ENCODE peak calls at places on chromosomes 2 and 18, in four cellular contexts. C is transverse colon, W is breast epithelium, E is HCT116. T is an unnamed sample. For H3K4me1, the result is how much of the 10 kb centered on the place peaks cover.

GRCh38 chr2:36287363-36288275 is 68.0 kb upstream of the CRIM1 start:
- DNase-seq in C (no peak), W (no peak), E (no peak), T (no peak)

GRCh38 chr2:46160326-46160725 is 136.9 kb upstream of the EPAS1 start:
- DNase-seq in C (no peak), W (no peak), E (no peak), T (no peak)

GRCh38 chr2:178512491-178512890 is 32.2 kb downstream of the PLEKHA3 start:
- DNase-seq in C (no peak), W (no peak), E (no peak), T (no peak)

GRCh38 chr2:169507698-169508097 is 1.8 kb upstream of the KLHL41 start:
- DNase-seq in C (no peak), W (no peak), E (no peak), T (no peak)

GRCh38 chr2:28296904-28297303 is 95.8 kb upstream of the FOSL2 start:
- DNase-seq in C (no peak), W (no peak), E (peak), T (no peak)

GRCh38 chr2:172094319-172095145 is 8.2 kb downstream of the DLX2 start:
- DNase-seq in C (no peak), W (no peak), E (no peak), T (no peak)

GRCh38 chr2:157559461-157559860 is 69.2 kb downstream of the ACVR1C start:
- DNase-seq in C (no peak), W (no peak), E (no peak), T (no peak)

GRCh38 chr18:45775241-45775676 is 50.2 kb upstream of the SIGLEC15 start:
- DNase-seq in C (peak), W (peak), E (peak), T (peak)

GRCh38 chr2:9108210-9108967 is 98.2 kb upstream of the ASAP2 start:
- DNase-seq in C (no peak), W (no peak), E (no peak), T (no peak)

GRCh38 chr2:219634951-219635751 is 7.7 kb downstream of the SLC4A3 start:
- DNase-seq in C (no peak), W (no peak), E (no peak), T (peak)

GRCh38 chr18:24837065-24837464 is 376.6 kb downstream of the HRH4 start:
- DNase-seq in C (no peak), W (no peak), E (no peak), T (no peak)

GRCh38 chr2:9793156-9793917 is 49.9 kb upstream of the TAF1B start:
- DNase-seq in C (no peak), W (peak), E (no peak), T (peak)

GRCh38 chr2:27796991-27797752 is 25.7 kb downstream of the MRPL33 start:
- DNase-seq in C (no peak), W (no peak), E (no peak), T (no peak)

GRCh38 chr18:31301201-31301655 is 16.7 kb upstream of the DSG1 start:
- DNase-seq in C (no peak), W (no peak), E (no peak), T (no peak)

GRCh38 chr18:48475635-48476549 is 62.9 kb upstream of the CTIF start:
- DNase-seq in C (peak), W (no peak), E (peak), T (no peak)

GRCh38 chr2:148981350-148981749 is 57.1 kb upstream of the LYPD6B start:
- DNase-seq in C (no peak), W (no peak), E (peak), T (no peak)

GRCh38 chr2:180442860-180443644 is 436.0 kb upstream of the CWC22 start:
- DNase-seq in C (no peak), W (no peak), E (no peak), T (no peak)

GRCh38 chr18:53909668-53910067 is 314.8 kb downstream of the MBD2 start:
- DNase-seq in C (no peak), W (no peak), E (peak), T (no peak)

GRCh38 chr2:150676747-150677382 is 189.4 kb upstream of the RND3 start:
- DNase-seq in C (no peak), W (no peak), E (no peak), T (no peak)

GRCh38 chr2:46363535-46364170 is 66.4 kb downstream of the EPAS1 start:
- DNase-seq in C (no peak), W (no peak), E (no peak), T (no peak)

GRCh38 chr2:85591563-85591962 is 4.0 kb upstream of the RNF181 start:
- DNase-seq in C (no peak), W (no peak), E (no peak), T (no peak)
- H3K4me1 ChIP-seq in C (under half), W (under half), E (under half), T (half or more)

DNA sequence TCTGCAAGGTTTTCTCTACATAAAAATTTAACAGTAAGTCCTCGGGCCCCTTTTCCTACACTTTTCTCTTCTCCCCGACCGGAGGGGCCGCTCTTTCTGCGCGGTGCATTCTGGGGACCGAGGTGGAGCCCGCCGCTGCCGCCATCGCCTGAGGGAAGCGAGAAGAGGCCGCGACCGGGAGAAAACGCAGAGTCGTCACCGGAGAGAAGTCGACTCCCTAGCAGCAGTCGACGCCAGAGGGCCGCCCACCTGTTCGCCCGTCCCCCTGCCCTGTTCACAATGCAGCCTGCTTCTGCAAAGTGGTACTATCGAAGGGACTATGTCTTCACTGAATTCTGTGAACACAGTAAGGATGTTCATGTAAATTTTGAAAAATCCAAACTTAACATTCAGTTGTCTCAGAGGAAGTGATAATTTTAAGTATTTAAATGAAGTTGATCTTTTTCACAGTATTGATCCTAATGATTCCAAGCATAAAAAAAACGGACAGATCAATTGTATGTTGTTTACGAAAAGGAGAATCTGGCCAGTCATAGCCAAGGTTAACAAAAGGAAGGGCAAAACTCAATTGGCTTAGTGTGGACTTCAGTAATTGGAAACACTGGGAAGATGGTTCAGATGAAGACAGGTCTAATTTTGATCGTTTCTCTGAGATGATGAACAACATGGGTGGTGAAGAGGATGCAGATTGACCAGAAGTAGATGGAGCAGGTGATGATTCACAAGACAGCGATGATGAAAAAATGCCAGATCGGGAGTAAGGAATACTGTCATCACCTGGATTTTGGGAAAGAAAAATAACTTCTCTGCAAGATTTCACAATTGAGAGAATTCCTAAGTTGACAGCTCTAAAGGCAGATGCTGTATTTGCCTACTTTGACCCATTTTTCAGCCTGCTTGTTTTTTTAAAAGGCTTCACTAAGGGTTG is 55.8 kb downstream of the ASXL2 start:
- DNase-seq in C (peak), W (no peak), E (no peak), T (no peak)
- TF ChIP-seq POLR2A in C (no peak), W (no peak), E (no peak), T (no peak)

DNA sequence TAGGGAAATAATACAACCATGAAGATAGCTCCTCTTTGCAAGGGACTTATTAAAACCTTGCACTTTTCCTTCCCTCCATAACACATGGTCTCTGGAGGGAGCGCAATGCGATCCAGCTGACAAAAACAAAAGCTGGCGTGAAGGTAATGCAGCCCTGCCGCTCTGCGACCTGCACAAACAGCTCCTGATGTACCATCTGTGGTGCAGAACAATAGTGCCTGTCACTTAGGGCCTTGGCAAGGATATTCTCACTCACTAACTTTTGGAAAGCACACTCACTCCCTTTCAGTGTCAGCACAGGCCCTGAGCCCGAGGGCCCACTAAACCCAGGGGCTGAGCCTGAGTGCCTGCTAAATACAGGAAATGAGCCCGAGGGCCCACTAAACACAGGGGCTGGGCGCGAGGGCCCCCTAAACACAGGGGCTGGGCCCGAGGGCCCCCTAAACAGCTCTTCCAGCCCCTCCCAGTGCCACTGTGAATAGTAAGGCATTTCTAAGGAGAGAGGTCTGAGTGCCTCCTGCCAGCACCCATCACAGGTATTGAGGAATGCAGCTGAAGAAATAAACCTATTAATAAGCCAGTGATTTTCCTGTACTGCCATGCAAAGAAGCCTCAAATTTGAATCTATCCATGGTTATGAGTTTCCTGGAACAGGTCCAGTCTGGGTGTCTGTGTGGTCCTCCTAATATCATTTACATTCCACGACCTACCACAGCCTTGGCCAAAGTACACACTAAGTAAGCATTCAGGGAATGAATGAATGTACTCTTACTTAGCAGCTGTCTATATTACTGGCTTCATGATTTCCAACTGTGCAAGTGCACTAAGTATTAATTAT is 9.3 kb downstream of the L3MBTL4 start:
- DNase-seq in C (no peak), W (no peak), E (no peak), T (no peak)
- TF ChIP-seq POLR2AphosphoS5 in C (no peak), W (no peak), E (no peak), T (no peak)

GRCh38 chr2:127100261-127101047 is 6.5 kb downstream of the BIN1 start:
- DNase-seq in C (peak), W (no peak), E (no peak), T (peak)

GRCh38 chr2:127101048-127101611 is 5.8 kb downstream of the BIN1 start:
- DNase-seq in C (no peak), W (no peak), E (no peak), T (no peak)

GRCh38 chr2:127102464-127103242 is 4.3 kb downstream of the BIN1 start:
- DNase-seq in C (no peak), W (peak), E (no peak), T (peak)

GRCh38 chr2:127103243-127104165 is 3.5 kb downstream of the BIN1 start:
- DNase-seq in C (peak), W (peak), E (no peak), T (peak)

DNA sequence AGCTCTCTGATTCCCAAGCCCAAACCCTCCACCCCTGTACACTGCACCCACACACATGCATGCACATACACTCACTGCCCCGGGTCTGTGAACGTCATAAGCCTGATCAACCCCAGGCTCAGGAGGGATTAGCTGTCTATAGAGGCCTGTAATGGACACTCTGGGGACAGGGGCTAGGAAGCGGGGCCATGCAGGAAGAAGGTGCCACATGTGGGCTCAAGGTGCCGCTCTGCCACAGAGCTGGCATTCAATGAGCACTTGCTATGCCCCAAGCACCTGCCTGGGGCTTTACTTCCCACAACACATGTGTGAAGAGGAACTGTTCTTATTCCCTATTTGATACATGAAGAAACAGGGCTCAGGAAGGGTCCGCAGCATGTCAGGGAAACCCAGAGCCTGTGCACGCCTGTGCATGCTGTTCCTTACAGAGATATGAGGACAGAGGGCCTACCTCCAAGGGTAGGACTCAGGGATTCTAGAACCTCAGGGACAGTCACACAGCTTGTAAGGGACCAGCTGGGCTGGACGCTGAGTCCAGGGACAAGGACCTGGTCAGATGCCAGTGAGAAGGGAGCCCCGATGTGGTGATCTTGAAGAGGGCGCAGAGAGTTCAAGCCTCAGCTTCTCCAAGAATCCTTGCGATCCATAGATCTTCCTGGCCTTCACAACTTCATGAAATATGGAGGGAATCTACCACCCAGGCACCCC is 5.0 kb downstream of the BIN1 start:
- DNase-seq in C (no peak), W (no peak), E (no peak), T (peak)
- H3K4me1 ChIP-seq in C (half or more), W (under half), E (under half), T (under half)

GRCh38 chr2:237964578-237965404 is 2.0 kb upstream of the UBE2F start:
- DNase-seq in C (peak), W (no peak), E (no peak), T (no peak)

GRCh38 chr2:237966250-237966564 is 607 bp upstream of the UBE2F start:
- DNase-seq in C (no peak), W (no peak), E (no peak), T (no peak)

GRCh38 chr2:237967463-237967871 is 653 bp downstream of the UBE2F start:
- DNase-seq in C (peak), W (no peak), E (no peak), T (peak)

GRCh38 chr2:237968048-237968862 is 1.4 kb downstream of the UBE2F start:
- DNase-seq in C (peak), W (no peak), E (no peak), T (peak)

GRCh38 chr2:237966565-237967462 is at the start of gene UBE2F:
- DNase-seq in C (peak), W (peak), E (peak), T (peak)
- TF ChIP-seq POLR2A in C (peak), W (no peak), E (no peak), T (peak)

GRCh38 chr2:237722616-237723015 is 76.0 kb upstream of the RBM44 start:
- DNase-seq in C (no peak), W (no peak), E (no peak), T (no peak)

GRCh38 chr2:237723023-237723422 is 75.6 kb upstream of the RBM44 start:
- DNase-seq in C (no peak), W (no peak), E (no peak), T (no peak)

GRCh38 chr2:237724811-237725478 is 73.6 kb upstream of the RBM44 start:
- DNase-seq in C (no peak), W (no peak), E (no peak), T (no peak)

GRCh38 chr2:237721828-237722227 is 76.8 kb upstream of the RBM44 start:
- DNase-seq in C (no peak), W (no peak), E (no peak), T (no peak)

DNA sequence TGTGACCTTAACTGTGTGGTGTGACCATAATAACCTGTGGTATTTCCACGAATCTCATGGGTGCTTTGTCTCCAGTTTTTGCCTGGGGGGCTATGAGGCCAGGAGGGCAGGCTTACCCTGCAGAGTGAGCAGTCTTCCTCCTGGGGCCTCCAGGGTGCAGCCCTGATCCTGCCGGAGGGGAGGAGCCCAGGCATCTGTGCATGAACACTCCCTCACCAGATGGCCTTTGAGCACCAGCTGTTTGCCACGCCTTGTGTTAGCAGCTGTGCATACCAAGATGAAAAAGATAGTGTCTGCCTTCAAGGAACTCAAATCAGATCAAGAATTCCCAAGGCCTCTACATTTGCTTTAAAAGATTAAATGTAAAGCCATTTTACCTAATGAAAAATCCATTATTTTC is 75.0 kb upstream of the RBM44 start:
- DNase-seq in C (peak), W (no peak), E (no peak), T (no peak)
- TF ChIP-seq POLR2AphosphoS5 in C (peak), W (no peak), E (no peak), T (no peak)

GRCh38 chr2:187985923-187986322 is 305.8 kb upstream of the GULP1 start:
- DNase-seq in C (no peak), W (no peak), E (no peak), T (no peak)
- H3K4me1 ChIP-seq in C (under half), W (under half), E (under half), T (under half)

GRCh38 chr2:218319813-218320360 is 27.6 kb upstream of the TMBIM1 start:
- DNase-seq in C (no peak), W (no peak), E (no peak), T (no peak)

GRCh38 chr2:218320704-218321336 is 28.5 kb upstream of the TMBIM1 start:
- DNase-seq in C (no peak), W (no peak), E (no peak), T (no peak)

GRCh38 chr2:218323526-218324472 is 31.5 kb upstream of the TMBIM1 start:
- DNase-seq in C (peak), W (no peak), E (no peak), T (peak)

GRCh38 chr2:218325566-218326160 is 31.0 kb upstream of the CATIP start:
- DNase-seq in C (no peak), W (no peak), E (no peak), T (no peak)

GRCh38 chr2:218322756-218323525 is 30.6 kb upstream of the TMBIM1 start:
- DNase-seq in C (peak), W (peak), E (peak), T (no peak)
- TF ChIP-seq POLR2A in C (peak), W (no peak), E (no peak), T (no peak)

GRCh38 chr2:96148410-96149217 is 3.4 kb upstream of the DUSP2 start:
- DNase-seq in C (peak), W (peak), E (peak), T (peak)
- TF ChIP-seq POLR2AphosphoS5 in C (peak), W (no peak), E (no peak), T (no peak)